ENCODE peak calls at places on chromosomes 12 and 14, in four cellular contexts. J is GM20000, C is cardiac muscle cell, P is fibroblast of lung. A is an unnamed sample.

GRCh38 chr12:130588696-130589095 is 127.4 kb downstream of the RIMBP2 start:
- DNase-seq in J (no peak), P (no peak), C (no peak), A (no peak)

GRCh38 chr14:104392001-104392395 is 187.6 kb upstream of the C14orf180 start:
- DNase-seq in C (no peak), P (no peak), J (no peak), A (no peak)

GRCh38 chr14:44612002-44612401 is 104.9 kb upstream of the FSCB start:
- DNase-seq in P (no peak), J (no peak), C (no peak), A (no peak)

GRCh38 chr12:116595672-116596071 is 36.5 kb downstream of the MAP1LC3B2 start:
- DNase-seq in C (no peak), P (no peak), J (no peak), A (no peak)

GRCh38 chr12:27549801-27550652 is 26.0 kb downstream of the PPFIBP1 start:
- DNase-seq in P (peak), C (peak), J (no peak), A (peak)

GRCh38 chr14:91744068-91744480 is 12.2 kb upstream of the CATSPERB start:
- DNase-seq in C (no peak), J (no peak), P (no peak), A (peak)

GRCh38 chr14:58805057-58805456 is 167.3 kb downstream of the DACT1 start:
- DNase-seq in C (peak), J (no peak), P (peak), A (no peak)

GRCh38 chr12:120761581-120761980 is 36.0 kb downstream of the ACADS start:
- DNase-seq in C (peak), J (no peak), P (peak), A (no peak)

GRCh38 chr14:67253076-67253635 is 11.9 kb downstream of the PALS1 start:
- DNase-seq in C (no peak), P (no peak), J (no peak), A (no peak)

GRCh38 chr12:674272-674781 is 11.1 kb upstream of the NINJ2 start:
- DNase-seq in C (no peak), J (peak), P (no peak), A (peak)

GRCh38 chr12:125773033-125773432 is 707.8 kb downstream of the AACS start:
- DNase-seq in C (peak), J (peak), P (no peak), A (no peak)

GRCh38 chr12:129106772-129107171 is 253.5 kb downstream of the GLT1D1 start:
- DNase-seq in C (no peak), J (no peak), P (no peak), A (no peak)

GRCh38 chr14:69149461-69150244 is 3.3 kb downstream of the DCAF5 start:
- DNase-seq in J (no peak), C (no peak), P (no peak), A (peak)

GRCh38 chr12:26119391-26119981 is 5.4 kb downstream of the BHLHE41 start:
- DNase-seq in P (peak), C (peak), J (peak), A (peak)

GRCh38 chr12:127485528-127485927 is 781.4 kb upstream of the TMEM132C start:
- DNase-seq in J (no peak), P (peak), C (no peak), A (peak)

GRCh38 chr12:93376436-93377251 is 1.1 kb upstream of the NUDT4 start:
- DNase-seq in P (peak), J (no peak), C (peak), A (peak)

A was measured in HCEC 1CT.